ENCODE peak calls at places on chromosomes 4 and X, in four cellular contexts. R is GM12865, S is neuronal stem cell, W is naive B cell. T is an unnamed sample.

GRCh38 chrX:153592966-153593688 is 5.8 kb downstream of the CCNQ start:
- DNase-seq in R (no peak), S (no peak), W (no peak), T (no peak)

GRCh38 chrX:151773434-151773833 is 38.9 kb downstream of the CNGA2 start:
- DNase-seq in R (no peak), S (no peak), W (no peak), T (no peak)

GRCh38 chr4:133808151-133808550 is 393.4 kb downstream of the PABPC4L start:
- DNase-seq in R (no peak), S (no peak), W (no peak), T (no peak)

GRCh38 chr4:112855058-112855457 is 194.4 kb upstream of the ANK2 start:
- DNase-seq in S (no peak), W (no peak), R (no peak), T (no peak)

GRCh38 chrX:68932611-68933010 is 103.8 kb downstream of the EFNB1 start:
- DNase-seq in R (no peak), W (no peak), S (no peak), T (no peak)

GRCh38 chr4:112933790-112934189 is 115.7 kb upstream of the ANK2 start:
- DNase-seq in S (no peak), W (no peak), R (no peak), T (no peak)

GRCh38 chr4:69984030-69984443 is 11.7 kb upstream of the STATH start:
- DNase-seq in W (no peak), S (no peak), R (peak), T (peak)

GRCh38 chr4:5526070-5526831 is 182.1 kb downstream of the EVC2 start:
- DNase-seq in S (no peak), W (no peak), R (no peak), T (no peak)

GRCh38 chr4:39466747-39467146 is 7.9 kb downstream of the LIAS start:
- DNase-seq in S (no peak), R (no peak), W (no peak), T (no peak)

GRCh38 chr4:905485-906214 is 26.5 kb downstream of the GAK start:
- DNase-seq in W (no peak), R (no peak), S (no peak), T (no peak)

GRCh38 chr4:19971829-19972228 is 279.9 kb upstream of the SLIT2 start:
- DNase-seq in R (no peak), S (no peak), W (no peak), T (no peak)

GRCh38 chr4:26051278-26051677 is 137.3 kb downstream of the SMIM20 start:
- DNase-seq in S (no peak), W (no peak), R (no peak), T (no peak)

GRCh38 chr4:26407466-26407865 is 82.8 kb downstream of the CCKAR start:
- DNase-seq in W (no peak), R (no peak), S (no peak), T (no peak)

GRCh38 chrX:119118780-119119395 is 8.7 kb downstream of the KIAA1210 start:
- DNase-seq in W (peak), R (peak), S (peak), T (peak)

GRCh38 chr4:120517966-120518365 is 404.6 kb downstream of the PRDM5 start:
- DNase-seq in R (peak), S (no peak), W (no peak), T (peak)

GRCh38 chr4:27094224-27094623 is 233.6 kb downstream of the STIM2 start:
- DNase-seq in W (no peak), R (no peak), S (no peak), T (no peak)

GRCh38 chrX:13990126-13990525 is 39.6 kb downstream of the GEMIN8 start:
- DNase-seq in R (no peak), S (no peak), W (no peak), T (no peak)

GRCh38 chr4:101191302-101192098 is 155.8 kb downstream of the PPP3CA start:
- DNase-seq in S (no peak), W (no peak), R (no peak), T (no peak)

GRCh38 chrX:153956044-153956907 is 11.8 kb upstream of the RENBP start:
- DNase-seq in R (no peak), W (no peak), S (no peak), T (no peak)

GRCh38 chrX:49959602-49960001 is 37.2 kb downstream of the CLCN5 start:
- DNase-seq in R (no peak), W (no peak), S (no peak), T (no peak)

GRCh38 chr4:19776021-19776459 is 475.7 kb upstream of the SLIT2 start:
- DNase-seq in S (peak), W (no peak), R (no peak), T (no peak)

GRCh38 chrX:68719904-68720614 is 72.6 kb downstream of the STARD8 start:
- DNase-seq in R (no peak), S (no peak), W (no peak), T (no peak)

GRCh38 chr4:59646082-59646481 is 1554.0 kb upstream of the ADGRL3 start:
- DNase-seq in S (no peak), W (no peak), R (no peak), T (no peak)

GRCh38 chrX:75957107-75957610 is 172.1 kb upstream of the MAGEE2 start:
- DNase-seq in R (no peak), S (no peak), W (no peak), T (no peak)

GRCh38 chrX:327660-328126 is 9.1 kb upstream of the GTPBP6 start:
- DNase-seq in W (no peak), S (no peak), R (no peak), T (no peak)

GRCh38 chr4:148787831-148788477 is 345.7 kb upstream of the NR3C2 start:
- DNase-seq in W (no peak), S (no peak), R (no peak), T (no peak)

GRCh38 chr4:142817442-142817841 is 28.7 kb downstream of the INPP4B start:
- DNase-seq in R (no peak), S (no peak), W (no peak), T (no peak)

GRCh38 chr4:16085822-16086221 is 2.0 kb upstream of the PROM1 start:
- DNase-seq in S (no peak), W (no peak), R (peak), T (no peak)